ENCODE peak calls at places on chromosomes 2 and 18, in six cellular contexts. K is stomach, C is ovary, Z is tibial nerve, Q is esophagus muscularis mucosa, A is H1. P is an unnamed sample. For H3K9me3, the result is how much of the 10 kb centered on the place peaks cover.

GRCh38 chr2:112465373-112465772 is 16.6 kb upstream of the TTL start:
- DNase-seq in K (no peak), Q (no peak), Z (no peak), A (no peak), C (no peak), P (no peak)

GRCh38 chr2:142973822-142974207 is 96.4 kb downstream of the KYNU start:
- DNase-seq in Q (no peak), Z (no peak), C (no peak), K (no peak), A (no peak), P (no peak)

GRCh38 chr2:239758325-239758877 is 266.7 kb downstream of the NDUFA10 start:
- DNase-seq in Z (no peak), A (no peak), K (no peak), C (no peak), Q (no peak), P (no peak)

GRCh38 chr2:44960871-44961270 is 19.4 kb downstream of the SIX3 start:
- DNase-seq in K (no peak), A (no peak), C (no peak), Z (no peak), Q (no peak), P (no peak)

GRCh38 chr2:30417253-30417652 is 29.8 kb upstream of the LCLAT1 start:
- DNase-seq in Z (peak), Q (no peak), C (peak), A (no peak), K (no peak), P (no peak)

GRCh38 chr2:42569116-42569711 is 782 bp downstream of the MTA3 start:
- DNase-seq in C (peak), K (peak), Q (no peak), Z (no peak), A (no peak), P (peak)

GRCh38 chr2:157196956-157197355 is 60.5 kb upstream of the GALNT5 start:
- DNase-seq in C (no peak), A (no peak), Q (no peak), Z (no peak), K (no peak), P (no peak)

GRCh38 chr2:112709703-112710102 is 11.1 kb upstream of the NT5DC4 start:
- DNase-seq in A (no peak), C (no peak), Z (no peak), Q (no peak), K (no peak), P (peak)

GRCh38 chr2:217610411-217610814 is 392.4 kb downstream of the TNS1 start:
- DNase-seq in Z (no peak), A (no peak), Q (no peak), K (peak), C (no peak), P (no peak)

GRCh38 chr2:154439156-154439555 is 259.3 kb upstream of the KCNJ3 start:
- DNase-seq in Z (no peak), Q (no peak), K (no peak), C (no peak), A (no peak), P (no peak)

GRCh38 chr2:224039080-224039769 is at the start of gene SERPINE2:
- DNase-seq in Q (no peak), C (peak), K (no peak), Z (no peak), A (no peak), P (peak)

GRCh38 chr2:207484444-207485391 is 45.0 kb upstream of the CREB1 start:
- DNase-seq in K (no peak), Q (peak), A (no peak), Z (no peak), C (no peak), P (no peak)

GRCh38 chr2:36952748-36953197 is 13.6 kb downstream of the STRN start:
- DNase-seq in K (no peak), Q (no peak), Z (no peak), A (no peak), C (no peak), P (no peak)

GRCh38 chr2:47844162-47844561 is 61.2 kb downstream of the MSH6 start:
- DNase-seq in K (no peak), C (no peak), Q (no peak), Z (no peak), A (no peak), P (no peak)

GRCh38 chr2:42192642-42193566 is 23.8 kb downstream of the EML4 start:
- DNase-seq in A (no peak), K (no peak), C (no peak), Z (no peak), Q (no peak), P (no peak)

GRCh38 chr18:35974181-35974580 is 1.7 kb downstream of the RMP24 start:
- DNase-seq in C (no peak), K (no peak), Z (no peak), Q (no peak), A (no peak), P (no peak)

GRCh38 chr2:105857076-105857740 is 112.5 kb downstream of the NCK2 start:
- DNase-seq in C (no peak), K (no peak), A (no peak), Q (no peak), Z (no peak), P (no peak)

GRCh38 chr18:13366131-13366530 is 147.6 kb downstream of the LDLRAD4 start:
- DNase-seq in Q (peak), Z (no peak), K (no peak), C (no peak), A (no peak), P (no peak)

GRCh38 chr2:6454286-6454990 is 411.3 kb downstream of the CMPK2 start:
- DNase-seq in Q (no peak), Z (no peak), K (no peak), C (no peak), A (no peak), P (no peak)

GRCh38 chr2:15117409-15118030 is 443.6 kb downstream of the NBAS start:
- DNase-seq in A (no peak), Z (no peak), C (no peak), Q (no peak), K (no peak), P (no peak)

GRCh38 chr2:165743442-165743841 is 50.6 kb downstream of the GALNT3 start:
- DNase-seq in Q (no peak), A (no peak), K (no peak), C (no peak), Z (no peak), P (no peak)

GRCh38 chr2:47274054-47274779 is 119.1 kb upstream of the STPG4 start:
- DNase-seq in Q (no peak), C (no peak), K (no peak), A (no peak), Z (no peak), P (no peak)

GRCh38 chr2:35783723-35784122 is 571.9 kb upstream of the CRIM1 start:
- DNase-seq in A (peak), Q (no peak), K (no peak), Z (no peak), C (no peak), P (no peak)

GRCh38 chr2:7962191-7962590 is 719.7 kb upstream of the ID2 start:
- DNase-seq in Z (no peak), K (no peak), C (no peak), Q (no peak), A (no peak), P (no peak)

GRCh38 chr2:119659601-119660342 is 19.2 kb upstream of the TMEM177 start:
- DNase-seq in Z (no peak), Q (no peak), A (no peak), C (no peak), K (peak), P (no peak)

GRCh38 chr18:6413554-6414117 is 1.1 kb downstream of the L3MBTL4 start:
- DNase-seq in Z (no peak), A (no peak), C (peak), Q (no peak), K (peak), P (no peak)

GRCh38 chr2:14454102-14454676 is 178.3 kb upstream of the LRATD1 start:
- DNase-seq in Z (no peak), A (no peak), C (no peak), K (no peak), Q (no peak), P (no peak)

GRCh38 chr18:58848685-58849084 is 16.0 kb upstream of the ZNF532 start:
- DNase-seq in C (no peak), A (no peak), K (no peak), Z (no peak), Q (no peak), P (no peak)

GRCh38 chr2:170408461-170409163 is 230.7 kb downstream of the MYO3B start:
- DNase-seq in Q (no peak), A (peak), C (no peak), K (no peak), Z (no peak), P (no peak)

GRCh38 chr2:38887347-38887746 is 2.3 kb upstream of the ARHGEF33 start:
- DNase-seq in Q (no peak), C (no peak), K (no peak), A (no peak), Z (no peak), P (no peak)

DNA sequence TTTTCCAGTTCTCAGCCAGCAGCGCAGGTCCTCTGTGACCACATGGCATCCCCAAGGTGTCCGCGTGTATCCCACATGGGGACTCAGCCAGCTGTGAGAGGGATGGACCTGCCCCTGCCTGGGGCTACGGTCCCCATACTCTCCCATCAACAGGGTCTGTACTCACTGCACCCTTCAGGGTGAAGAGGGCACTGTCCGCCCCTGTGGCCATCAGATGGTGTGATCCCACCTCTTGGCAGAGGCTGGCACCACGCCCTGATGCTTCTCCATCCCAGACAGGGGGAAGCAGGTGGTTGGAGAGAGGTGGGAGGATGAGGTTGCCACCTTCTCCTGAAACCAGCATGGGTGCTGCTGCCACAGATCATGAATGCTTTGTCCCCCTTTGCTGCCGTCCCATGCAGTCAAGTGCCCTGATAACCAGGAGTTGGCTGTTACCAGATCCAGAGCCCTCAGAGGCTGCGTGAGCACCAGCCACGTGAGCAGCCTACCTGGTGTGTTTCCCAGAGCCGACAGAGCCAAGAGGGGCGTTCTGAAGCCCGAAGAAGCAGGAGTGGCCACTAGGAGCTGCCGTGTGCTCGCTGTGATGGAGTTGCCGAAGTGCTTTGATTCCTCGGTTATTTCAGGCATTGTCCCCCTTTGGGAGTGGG is 93.9 kb downstream of the SH3RF3 start:
- DNase-seq in C (no peak), Z (no peak), Q (no peak), K (no peak), A (no peak), P (peak)
- TF ChIP-seq CTCF in C (no peak), Z (no peak), Q (no peak), K (no peak), A (peak), P (no peak)

GRCh38 chr2:132463719-132464118 is 47.1 kb downstream of the GPR39 start:
- DNase-seq in C (no peak), Q (no peak), Z (no peak), K (no peak), A (no peak), P (no peak)
- H3K9me3 ChIP-seq in C (under half), Q (under half), Z (under half), K (under half), A (half or more), P (under half)

GRCh38 chr2:212361174-212361756 is 177.3 kb downstream of the ERBB4 start:
- DNase-seq in Q (no peak), A (no peak), C (no peak), Z (no peak), K (no peak), P (no peak)
- TF ChIP-seq EP300 in Q (no peak), A (no peak), C (no peak), Z (no peak), K (no peak), P (no peak)

DNA sequence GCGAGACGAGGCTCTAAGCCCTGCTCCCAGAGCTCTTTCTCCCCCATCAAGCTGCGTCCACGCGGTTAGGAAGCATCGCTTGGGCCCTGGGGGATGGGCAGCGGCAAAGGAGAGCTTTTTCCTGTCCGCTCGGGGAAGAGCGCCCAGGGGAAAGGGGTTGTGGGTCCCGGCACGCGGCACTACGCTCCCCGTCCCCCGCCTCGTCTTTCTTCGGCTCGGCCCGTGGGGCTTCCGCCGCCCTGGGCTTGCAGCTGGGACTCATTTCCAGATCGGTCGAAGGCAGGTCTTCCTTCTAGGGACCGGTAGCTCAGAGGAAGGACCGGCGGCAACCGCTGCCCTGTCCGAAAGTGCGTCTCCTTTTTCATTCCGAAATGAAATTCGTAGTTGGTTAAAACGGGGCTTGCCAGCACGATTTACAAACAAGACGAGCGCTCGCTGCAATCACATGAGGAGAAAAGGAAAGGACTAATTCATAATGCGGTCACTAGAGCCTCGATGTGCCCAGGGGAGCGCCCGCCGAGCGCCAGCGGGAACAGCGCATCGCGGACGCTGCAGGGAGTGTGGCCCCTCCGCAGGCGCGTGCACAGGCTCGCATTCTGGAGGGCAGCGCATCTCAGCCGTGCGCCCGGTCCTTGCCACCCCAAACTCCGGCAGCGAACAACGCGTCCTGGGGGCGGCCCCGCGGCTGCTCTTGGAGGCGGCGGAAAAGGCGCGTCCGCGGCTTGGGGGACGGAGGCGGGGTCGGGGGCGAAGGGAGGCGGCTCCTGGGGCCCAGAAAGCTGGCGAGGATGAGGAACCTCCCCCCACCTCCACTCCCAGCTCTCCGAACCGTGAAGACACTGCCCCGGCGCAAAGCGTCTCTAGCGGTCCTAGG is 3.6 kb upstream of the ITPRIPL1 start:
- DNase-seq in A (no peak), Q (no peak), C (no peak), K (peak), Z (no peak), P (no peak)
- TF ChIP-seq CTCF in A (peak), Q (no peak), C (no peak), K (no peak), Z (no peak), P (no peak)

GRCh38 chr2:222298000-222298310 is 843 bp downstream of the PAX3 start:
- DNase-seq in K (no peak), Z (no peak), A (no peak), C (no peak), Q (no peak), P (peak)

GRCh38 chr2:222296911-222297599 is 1.7 kb downstream of the PAX3 start:
- DNase-seq in C (no peak), A (no peak), Z (no peak), K (no peak), Q (peak), P (no peak)

GRCh38 chr2:222299926-222300724 is 1.3 kb upstream of the PAX3 start:
- DNase-seq in C (no peak), K (no peak), Z (no peak), Q (peak), A (no peak), P (no peak)

GRCh38 chr2:222297600-222297935 is 1.2 kb downstream of the PAX3 start:
- DNase-seq in C (no peak), K (no peak), Z (no peak), A (no peak), Q (peak), P (no peak)

DNA sequence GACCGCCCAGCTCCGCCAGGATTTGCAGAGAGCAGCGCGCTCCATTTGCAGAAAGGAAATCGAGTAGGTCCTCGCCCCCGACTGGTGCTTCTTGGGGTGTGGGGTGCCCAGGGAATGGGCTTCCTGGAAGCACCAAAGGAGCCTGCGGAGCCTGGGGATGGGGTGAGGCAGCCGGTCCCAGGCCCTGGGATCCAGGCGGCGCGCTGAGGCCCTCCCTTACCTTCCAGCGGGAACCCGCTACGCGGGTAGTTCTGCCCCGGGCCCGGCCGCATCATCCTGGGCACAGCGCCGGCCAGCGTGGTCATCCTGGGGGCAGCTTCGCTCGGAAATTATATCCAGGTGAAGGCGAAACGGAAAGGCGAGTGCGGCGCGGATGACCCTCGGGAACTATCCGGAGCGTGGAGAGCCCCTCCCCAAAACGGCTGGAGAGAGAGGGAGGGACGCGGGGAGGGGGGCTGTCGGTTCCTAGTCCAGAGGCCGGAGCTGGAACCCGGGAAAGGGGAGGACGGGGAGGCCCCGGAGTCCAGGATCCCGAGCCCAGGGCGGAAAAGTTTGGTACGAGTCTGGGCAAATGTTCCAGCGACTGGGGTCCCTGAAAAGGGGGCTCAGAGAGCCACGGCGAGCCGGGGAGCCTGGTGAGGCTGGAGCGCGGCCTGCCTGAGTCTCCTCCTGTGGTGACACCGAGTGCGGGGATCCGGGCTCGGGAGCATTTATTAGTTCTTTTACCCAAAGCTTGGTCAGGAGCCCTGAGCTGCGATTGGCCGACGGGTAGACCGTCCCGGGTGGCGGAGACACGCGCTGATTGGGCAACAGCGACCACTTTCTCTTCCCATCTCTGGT is at the start of gene PAX3:
- DNase-seq in Q (peak), C (no peak), Z (no peak), K (no peak), A (no peak), P (no peak)
- H3K9me3 ChIP-seq in Q (under half), C (under half), Z (under half), K (under half), A (under half), P (under half)

DNA sequence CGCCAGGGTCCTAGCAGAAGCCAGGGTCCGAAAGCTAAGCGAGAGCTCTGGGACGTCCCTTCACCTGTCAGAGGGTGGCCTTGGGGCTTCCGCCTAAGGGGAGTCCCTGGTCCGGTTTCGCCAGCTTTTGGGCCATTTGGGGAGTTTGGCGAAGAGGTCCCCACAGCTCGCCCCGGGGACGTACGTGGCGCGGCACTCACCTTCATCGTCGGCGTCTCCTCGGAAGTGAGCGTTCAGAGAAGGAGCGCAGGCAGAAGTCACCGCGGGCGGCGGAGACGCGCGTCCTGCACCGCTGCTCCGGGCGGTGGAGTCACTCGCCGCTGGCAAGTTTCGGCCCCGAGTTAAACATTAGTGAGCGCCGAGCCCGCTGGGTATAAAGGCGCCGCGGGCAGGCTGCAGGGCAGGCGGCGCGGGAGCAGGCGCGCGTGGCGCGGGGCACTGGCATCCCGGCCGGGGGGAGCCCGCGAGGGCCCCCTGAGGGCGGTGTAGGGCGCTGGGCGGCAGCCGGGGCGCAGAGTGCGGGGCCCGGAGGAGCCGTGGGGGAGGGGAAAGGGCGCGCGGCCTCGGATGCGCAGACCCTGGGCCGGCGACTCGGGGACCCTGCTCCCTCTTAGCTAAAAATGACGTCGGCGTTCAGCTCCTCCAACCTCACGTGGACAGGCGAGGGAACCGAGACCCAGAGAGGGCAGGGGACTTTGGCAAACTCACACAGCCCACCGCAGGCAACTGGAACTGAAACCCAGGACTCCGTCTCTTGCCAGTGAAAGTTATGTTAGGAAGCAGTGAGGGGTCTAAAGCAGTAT is at the start of gene DPP4:
- DNase-seq in Z (no peak), K (peak), C (no peak), Q (no peak), A (no peak), P (no peak)
- TF ChIP-seq EP300 in Z (no peak), K (no peak), C (no peak), Q (no peak), A (peak), P (no peak)

GRCh38 chr2:172539767-172540166 is 16.1 kb upstream of the PDK1 start:
- DNase-seq in C (no peak), Z (no peak), K (no peak), A (no peak), Q (no peak), P (no peak)

GRCh38 chr2:172545408-172546075 is 10.3 kb upstream of the PDK1 start:
- DNase-seq in C (no peak), Q (no peak), A (no peak), Z (no peak), K (no peak), P (no peak)

GRCh38 chr2:172535119-172535518 is 20.8 kb upstream of the PDK1 start:
- DNase-seq in Q (no peak), C (no peak), K (no peak), A (no peak), Z (no peak), P (no peak)

DNA sequence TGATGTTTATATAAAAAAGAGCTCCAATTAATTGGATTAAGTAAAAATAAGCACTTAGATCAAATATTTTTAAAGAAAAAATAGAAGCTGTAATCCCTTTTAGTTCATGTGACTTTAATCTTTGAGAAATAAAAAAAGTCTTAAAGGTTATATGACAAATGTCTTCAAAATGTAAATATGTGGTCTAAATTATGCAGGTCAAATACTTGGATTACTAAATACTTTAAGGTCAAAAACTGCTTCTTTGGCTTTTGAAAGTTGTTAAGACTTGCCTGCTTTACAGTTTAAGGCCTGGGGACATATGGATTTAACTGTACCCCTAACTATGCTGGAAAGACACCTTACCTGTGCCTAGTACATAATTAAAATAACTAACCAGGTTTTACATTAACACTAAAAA is 15.5 kb upstream of the PDK1 start:
- DNase-seq in A (no peak), K (no peak), Z (no peak), Q (no peak), C (no peak), P (no peak)
- TF ChIP-seq CTCF in A (no peak), K (no peak), Z (no peak), Q (no peak), C (no peak), P (no peak)

P was measured in suprapubic skin.